ENCODE peak calls at places on chromosomes 5 and 9, in eight cellular contexts. J is right lobe of liver, B is suprapubic skin, I is uterus, S is A549, K is ovary, R is esophagus squamous epithelium, V is IMR-90. D is an unnamed sample.

GRCh38 chr5:95959051-95959963 is 2.3 kb downstream of the ELL2 start:
- DNase-seq in R (no peak), K (no peak), J (no peak), V (peak), I (no peak), S (no peak), B (no peak), D (no peak)

GRCh38 chr9:68500457-68501158 is 40.1 kb downstream of the TMEM252 start:
- DNase-seq in K (no peak), I (peak), R (no peak), S (peak), B (no peak), J (no peak), V (peak), D (no peak)

GRCh38 chr5:79806741-79807140 is 117.1 kb downstream of the CMYA5 start:
- DNase-seq in R (no peak), K (no peak), I (no peak), S (no peak), J (no peak), B (no peak), V (no peak), D (no peak)

GRCh38 chr5:78922879-78923621 is 62.1 kb downstream of the ARSB start:
- DNase-seq in B (no peak), R (no peak), V (no peak), I (no peak), S (no peak), K (no peak), J (no peak), D (no peak)

GRCh38 chr9:91117474-91117891 is 244.2 kb downstream of the AUH start:
- DNase-seq in I (no peak), J (no peak), K (peak), R (no peak), V (no peak), S (no peak), B (no peak), D (no peak)

GRCh38 chr5:2183154-2184023 is 300.7 kb upstream of the IRX4 start:
- DNase-seq in K (no peak), R (no peak), S (no peak), B (no peak), V (no peak), I (no peak), J (peak), D (no peak)

GRCh38 chr5:72841756-72842535 is 25.5 kb downstream of the TNPO1 start:
- DNase-seq in V (peak), R (no peak), K (no peak), I (no peak), J (no peak), B (no peak), S (peak), D (no peak)

GRCh38 chr9:88973281-88974045 is 17.8 kb upstream of the S1PR3 start:
- DNase-seq in V (no peak), B (no peak), K (no peak), S (no peak), I (no peak), R (no peak), J (no peak), D (no peak)

GRCh38 chr5:55226027-55226933 is 835 bp downstream of the MCIDAS start:
- DNase-seq in I (no peak), V (peak), R (no peak), S (peak), J (no peak), K (peak), B (no peak), D (peak)

GRCh38 chr9:136720251-136720886 is 8.0 kb downstream of the DIPK1B start:
- DNase-seq in S (no peak), V (no peak), R (no peak), I (no peak), J (no peak), B (no peak), K (no peak), D (no peak)

GRCh38 chr9:3526903-3527652 is 1.3 kb upstream of the RFX3 start:
- DNase-seq in R (no peak), V (peak), I (peak), J (no peak), S (peak), K (no peak), B (no peak), D (peak)

GRCh38 chr5:24644757-24645156 is at the start of gene CDH10:
- DNase-seq in R (no peak), B (no peak), S (peak), I (no peak), V (no peak), K (no peak), J (no peak), D (no peak)

GRCh38 chr5:129271309-129271708 is 176.8 kb downstream of the ISOC1 start:
- DNase-seq in S (peak), K (no peak), R (no peak), J (no peak), V (no peak), I (no peak), B (no peak), D (no peak)

DNA sequence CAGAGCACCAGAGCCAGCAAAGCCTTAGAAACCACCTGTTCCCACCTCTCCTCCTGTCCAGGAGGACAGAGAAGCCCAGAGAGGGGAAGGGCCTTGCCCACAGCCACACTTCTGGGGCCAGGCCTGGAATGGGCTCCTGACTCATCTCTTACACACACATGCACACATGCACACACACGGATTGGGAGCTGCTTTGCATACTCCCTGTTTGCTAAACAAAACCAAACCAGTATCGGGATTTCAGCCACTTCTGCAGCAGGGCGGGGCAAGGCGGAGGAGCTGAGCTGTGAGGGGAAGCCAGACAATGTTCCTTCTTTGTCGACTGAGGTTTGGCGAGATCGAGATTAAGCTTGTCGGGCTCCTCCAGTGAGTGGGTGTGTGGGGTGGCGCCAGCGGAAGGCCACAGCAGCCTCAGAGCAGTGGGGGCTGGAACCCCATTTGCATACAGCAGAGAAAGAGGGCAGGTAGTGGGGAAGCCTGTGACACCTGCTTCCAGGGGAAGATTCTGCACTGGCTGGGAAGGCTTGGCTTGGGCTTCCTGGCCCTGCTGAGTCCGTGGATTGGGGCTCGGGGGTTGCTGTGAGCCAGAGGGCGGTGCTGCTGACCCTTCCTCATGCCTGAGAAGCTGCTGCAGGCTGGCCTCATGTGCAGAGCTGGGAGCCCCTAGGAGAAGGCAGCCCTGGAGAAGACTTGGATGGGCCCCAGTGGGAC is 16.1 kb downstream of the GFI1B start:
- DNase-seq in I (no peak), B (no peak), J (peak), S (peak), R (no peak), V (peak), K (no peak), D (peak)
- H3K27ac ChIP-seq in I (no peak), B (peak), J (no peak), S (no peak), R (peak), V (no peak), K (no peak), D (no peak)

DNA sequence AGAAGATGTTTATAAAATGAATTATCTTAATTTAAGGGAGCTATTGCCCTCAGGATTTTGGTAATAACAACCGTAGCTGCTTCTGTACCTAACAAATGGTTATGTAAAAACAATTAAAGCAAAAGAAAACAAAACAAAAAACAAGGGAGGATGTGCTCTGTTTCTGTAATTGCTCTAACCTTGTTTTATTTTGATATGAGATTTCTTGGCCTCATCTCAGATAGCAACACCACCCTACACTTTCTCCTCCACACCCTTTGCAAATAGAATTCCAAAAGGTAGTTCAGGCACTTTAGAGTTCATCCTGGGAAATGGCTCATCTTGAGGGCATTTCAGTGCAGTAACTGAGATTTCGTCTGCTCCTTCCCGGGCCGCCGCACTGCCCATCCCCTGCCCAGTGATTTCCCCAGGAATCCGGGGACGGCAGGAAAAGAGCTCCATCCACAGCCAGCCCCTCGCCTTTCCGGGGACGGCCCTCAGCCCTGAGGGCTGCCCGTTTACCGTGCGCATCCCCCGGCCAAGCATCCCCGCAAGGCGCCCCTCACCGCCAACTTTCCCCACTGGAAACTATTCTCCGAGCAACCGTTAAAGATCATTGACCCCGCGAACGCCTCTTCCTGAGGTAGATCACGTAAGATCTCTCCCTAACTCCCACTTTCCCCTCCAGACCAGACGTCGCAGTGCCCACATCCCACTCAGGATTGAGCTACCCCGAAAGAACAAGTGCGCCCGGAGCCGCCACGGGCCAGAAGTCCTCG is 1.2 kb downstream of the FNBP1 start:
- DNase-seq in S (peak), I (peak), B (no peak), K (peak), R (no peak), V (peak), J (peak), D (no peak)
- TF ChIP-seq POLR2A in S (no peak), I (no peak), B (no peak), K (no peak), R (no peak), V (peak), J (no peak), D (no peak)

GRCh38 chr5:157528036-157528632 is 47.4 kb downstream of the ADAM19 start:
- DNase-seq in J (no peak), I (peak), K (no peak), B (no peak), R (no peak), V (peak), S (no peak), D (no peak)
- H3K27ac ChIP-seq in J (no peak), I (peak), K (no peak), B (no peak), R (no peak), V (no peak), S (no peak), D (peak)

DNA sequence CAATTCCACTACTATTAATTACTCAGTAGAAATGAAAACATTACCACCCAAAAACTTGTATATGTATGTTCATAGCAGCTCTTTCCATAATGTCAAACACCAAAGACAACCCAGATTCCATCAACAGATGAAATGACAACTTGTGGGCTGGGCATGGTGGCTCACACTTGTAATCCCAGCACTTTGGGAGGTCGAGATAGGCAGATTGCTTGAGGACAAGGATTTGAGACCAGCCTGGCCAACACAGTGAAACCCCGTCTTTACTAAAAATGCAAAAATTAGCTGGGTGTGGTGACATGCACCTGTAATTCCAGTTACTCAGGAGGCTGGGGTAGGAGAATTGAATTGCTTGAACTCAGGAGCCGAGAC is 11.5 kb downstream of the UIMC1 start:
- DNase-seq in I (no peak), B (no peak), J (no peak), R (no peak), K (no peak), V (no peak), S (no peak), D (no peak)
- TF ChIP-seq POLR2A in I (no peak), B (no peak), J (no peak), R (no peak), K (no peak), V (no peak), S (no peak), D (no peak)

GRCh38 chr9:36489453-36489852 is 83.2 kb upstream of the MELK start:
- DNase-seq in V (no peak), K (no peak), S (no peak), I (no peak), J (no peak), B (no peak), R (no peak), D (no peak)

GRCh38 chr9:36488322-36488838 is 84.3 kb upstream of the MELK start:
- DNase-seq in S (no peak), I (no peak), J (no peak), K (no peak), B (no peak), V (no peak), R (no peak), D (no peak)

GRCh38 chr9:36486454-36486932 is 86.2 kb upstream of the MELK start:
- DNase-seq in V (peak), J (no peak), I (peak), R (no peak), B (no peak), S (no peak), K (peak), D (peak)

GRCh38 chr9:36486933-36487481 is 85.7 kb upstream of the MELK start:
- DNase-seq in V (no peak), J (peak), B (peak), R (no peak), S (peak), I (peak), K (peak), D (peak)

GRCh38 chr9:36487482-36488321 is 85.0 kb upstream of the MELK start:
- DNase-seq in B (peak), S (peak), V (peak), I (peak), K (peak), R (peak), J (peak), D (peak)
- H3K27ac ChIP-seq in B (peak), S (peak), V (peak), I (peak), K (peak), R (peak), J (peak), D (peak)

D was measured in prostate gland.